ENCODE peak calls at places on chromosomes 6 and 20, in seven cellular contexts. One of them, this sample, is unnamed.

GRCh38 chr6:121515615-121516265 is 80.3 kb downstream of the GJA1 start:
- DNase-seq in activated naive CD4-positive, alpha-beta T cell: no peak
- DNase-seq in M059J: peak; percentile 65
- DNase-seq in foreskin fibroblast: no peak
- DNase-seq in GOT3: no peak
- DNase-seq in occipital lobe: no peak
- DNase-seq in Calu3: no peak
- DNase-seq in this sample: no peak

GRCh38 chr6:46626228-46626909 is 26.2 kb downstream of the CYP39A1 start:
- DNase-seq in activated naive CD4-positive, alpha-beta T cell: no peak
- DNase-seq in M059J: peak; percentile 51
- DNase-seq in foreskin fibroblast: peak; percentile 7
- DNase-seq in GOT3: no peak
- DNase-seq in occipital lobe: no peak
- DNase-seq in Calu3: peak; percentile 16
- DNase-seq in this sample: no peak

GRCh38 chr20:31719644-31720485 is 2.8 kb downstream of the BCL2L1 start:
- DNase-seq in activated naive CD4-positive, alpha-beta T cell: no peak
- DNase-seq in M059J: peak; percentile 72
- DNase-seq in foreskin fibroblast: no peak
- DNase-seq in GOT3: no peak
- DNase-seq in occipital lobe: no peak
- DNase-seq in Calu3: peak; percentile 81
- DNase-seq in this sample: no peak

GRCh38 chr20:7940341-7940740 is at the start of gene HAO1:
- DNase-seq in activated naive CD4-positive, alpha-beta T cell: no peak
- DNase-seq in M059J: no peak
- DNase-seq in foreskin fibroblast: no peak
- DNase-seq in GOT3: no peak
- DNase-seq in occipital lobe: no peak
- DNase-seq in Calu3: no peak
- DNase-seq in this sample: no peak

GRCh38 chr6:41546866-41547798 is 951 bp downstream of the FOXP4 start:
- DNase-seq in activated naive CD4-positive, alpha-beta T cell: peak; percentile 15
- DNase-seq in M059J: peak; percentile 58
- DNase-seq in foreskin fibroblast: peak; percentile 32
- DNase-seq in GOT3: no peak
- DNase-seq in occipital lobe: no peak
- DNase-seq in Calu3: peak; percentile 53
- DNase-seq in this sample: no peak

GRCh38 chr6:56683882-56684281 is 41.2 kb upstream of the DST start:
- DNase-seq in activated naive CD4-positive, alpha-beta T cell: no peak
- DNase-seq in M059J: peak; percentile 88
- DNase-seq in foreskin fibroblast: peak; percentile 94
- DNase-seq in GOT3: no peak
- DNase-seq in occipital lobe: no peak
- DNase-seq in Calu3: peak; percentile 58
- DNase-seq in this sample: no peak

GRCh38 chr6:1190361-1190760 is 121.5 kb upstream of the FOXQ1 start:
- DNase-seq in activated naive CD4-positive, alpha-beta T cell: no peak
- DNase-seq in M059J: peak; percentile 98
- DNase-seq in foreskin fibroblast: peak; percentile 98
- DNase-seq in GOT3: no peak
- DNase-seq in occipital lobe: no peak
- DNase-seq in Calu3: peak; percentile 41
- DNase-seq in this sample: no peak

GRCh38 chr6:134041093-134041492 is 11.3 kb downstream of the SLC2A12 start:
- DNase-seq in activated naive CD4-positive, alpha-beta T cell: no peak
- DNase-seq in M059J: peak; percentile 78
- DNase-seq in foreskin fibroblast: peak; percentile 38
- DNase-seq in GOT3: no peak
- DNase-seq in occipital lobe: no peak
- DNase-seq in Calu3: no peak
- DNase-seq in this sample: no peak

GRCh38 chr6:161618816-161619454 is 345.1 kb upstream of the AGPAT4 start:
- DNase-seq in activated naive CD4-positive, alpha-beta T cell: no peak
- DNase-seq in M059J: peak; percentile 78
- DNase-seq in foreskin fibroblast: peak; percentile 46
- DNase-seq in GOT3: no peak
- DNase-seq in occipital lobe: peak; percentile 52
- DNase-seq in Calu3: peak; percentile 38
- DNase-seq in this sample: no peak

GRCh38 chr6:4928426-4928825 is 75.4 kb downstream of the RPP40 start:
- DNase-seq in activated naive CD4-positive, alpha-beta T cell: no peak
- DNase-seq in M059J: peak; percentile 89
- DNase-seq in foreskin fibroblast: peak; percentile 42
- DNase-seq in GOT3: no peak
- DNase-seq in occipital lobe: no peak
- DNase-seq in Calu3: no peak
- DNase-seq in this sample: no peak

GRCh38 chr6:12101048-12101447 is 88.9 kb downstream of the HIVEP1 start:
- DNase-seq in activated naive CD4-positive, alpha-beta T cell: no peak
- DNase-seq in M059J: no peak
- DNase-seq in foreskin fibroblast: no peak
- DNase-seq in GOT3: no peak
- DNase-seq in occipital lobe: no peak
- DNase-seq in Calu3: no peak
- DNase-seq in this sample: no peak

GRCh38 chr6:35496851-35497570 is at the start of gene TEAD3:
- DNase-seq in activated naive CD4-positive, alpha-beta T cell: peak; percentile 21
- DNase-seq in M059J: peak; percentile 79
- DNase-seq in foreskin fibroblast: peak; percentile 89
- DNase-seq in GOT3: peak; percentile 37
- DNase-seq in occipital lobe: no peak
- DNase-seq in Calu3: peak; percentile 84
- DNase-seq in this sample: no peak

GRCh38 chr20:63043348-63044203 is 36.8 kb upstream of the BHLHE23 start:
- DNase-seq in activated naive CD4-positive, alpha-beta T cell: no peak
- DNase-seq in M059J: no peak
- DNase-seq in foreskin fibroblast: no peak
- DNase-seq in GOT3: no peak
- DNase-seq in occipital lobe: no peak
- DNase-seq in Calu3: no peak
- DNase-seq in this sample: no peak

GRCh38 chr20:20547876-20548266 is 164.6 kb downstream of the RALGAPA2 start:
- DNase-seq in activated naive CD4-positive, alpha-beta T cell: no peak
- DNase-seq in M059J: no peak
- DNase-seq in foreskin fibroblast: no peak
- DNase-seq in GOT3: no peak
- DNase-seq in occipital lobe: no peak
- DNase-seq in Calu3: no peak
- DNase-seq in this sample: no peak

GRCh38 chr20:57508831-57509230 is 16.1 kb downstream of the CTCFL start:
- DNase-seq in activated naive CD4-positive, alpha-beta T cell: no peak
- DNase-seq in M059J: no peak
- DNase-seq in foreskin fibroblast: no peak
- DNase-seq in GOT3: no peak
- DNase-seq in occipital lobe: no peak
- DNase-seq in Calu3: no peak
- DNase-seq in this sample: no peak

GRCh38 chr6:156427345-156427744 is 349.8 kb upstream of the ARID1B start:
- DNase-seq in activated naive CD4-positive, alpha-beta T cell: no peak
- DNase-seq in M059J: peak; percentile 97
- DNase-seq in foreskin fibroblast: peak; percentile 73
- DNase-seq in GOT3: no peak
- DNase-seq in occipital lobe: no peak
- DNase-seq in Calu3: peak; percentile 49
- DNase-seq in this sample: no peak

GRCh38 chr6:112636650-112637260 is 289.6 kb downstream of the RFPL4B start:
- DNase-seq in activated naive CD4-positive, alpha-beta T cell: no peak
- DNase-seq in M059J: peak; percentile 79
- DNase-seq in foreskin fibroblast: peak; percentile 40
- DNase-seq in GOT3: no peak
- DNase-seq in occipital lobe: no peak
- DNase-seq in Calu3: no peak
- DNase-seq in this sample: no peak

GRCh38 chr6:158991017-158991723 is 8.8 kb downstream of the RSPH3 start:
- DNase-seq in activated naive CD4-positive, alpha-beta T cell: no peak
- DNase-seq in M059J: peak; percentile 9
- DNase-seq in foreskin fibroblast: no peak
- DNase-seq in GOT3: no peak
- DNase-seq in occipital lobe: no peak
- DNase-seq in Calu3: no peak
- DNase-seq in this sample: no peak

GRCh38 chr6:106279179-106279578 is 46.4 kb downstream of the ATG5 start:
- DNase-seq in activated naive CD4-positive, alpha-beta T cell: no peak
- DNase-seq in M059J: peak; percentile 84
- DNase-seq in foreskin fibroblast: peak; percentile 56
- DNase-seq in GOT3: no peak
- DNase-seq in occipital lobe: no peak
- DNase-seq in Calu3: no peak
- DNase-seq in this sample: no peak

GRCh38 chr20:24487648-24488047 is 18.2 kb downstream of the SYNDIG1 start:
- DNase-seq in activated naive CD4-positive, alpha-beta T cell: no peak
- DNase-seq in M059J: no peak
- DNase-seq in foreskin fibroblast: no peak
- DNase-seq in GOT3: no peak
- DNase-seq in occipital lobe: no peak
- DNase-seq in Calu3: no peak
- DNase-seq in this sample: no peak

GRCh38 chr6:134031696-134032255 is 20.6 kb downstream of the SLC2A12 start:
- DNase-seq in activated naive CD4-positive, alpha-beta T cell: no peak
- DNase-seq in M059J: peak; percentile 81
- DNase-seq in foreskin fibroblast: no peak
- DNase-seq in GOT3: no peak
- DNase-seq in occipital lobe: no peak
- DNase-seq in Calu3: peak; percentile 20
- DNase-seq in this sample: no peak

GRCh38 chr6:118551063-118551672 is 3.1 kb downstream of the PLN start:
- DNase-seq in activated naive CD4-positive, alpha-beta T cell: no peak
- DNase-seq in M059J: peak; percentile 41
- DNase-seq in foreskin fibroblast: peak; percentile 21
- DNase-seq in GOT3: no peak
- DNase-seq in occipital lobe: no peak
- DNase-seq in Calu3: peak; percentile 16
- DNase-seq in this sample: no peak

This sample was measured in omental fat pad.